ENCODE peak calls at places on chromosome 4, in six cellular contexts. One of them, this sample, is unnamed.

GRCh38 chr4:166087569-166087968 is 214.5 kb downstream of the TLL1 start:
- DNase-seq in RPMI8226: no peak
- DNase-seq in endothelial cell: no peak
- DNase-seq in NCI-H1092: no peak
- DNase-seq in astrocyte of the cerebellum: no peak
- DNase-seq in substantia nigra: no peak
- DNase-seq in this sample: no peak

GRCh38 chr4:25654031-25654970 is 1.4 kb upstream of the SLC34A2 start:
- DNase-seq in substantia nigra: no peak
- DNase-seq in astrocyte of the cerebellum: peak
- DNase-seq in endothelial cell: no peak
- DNase-seq in NCI-H1092: no peak
- DNase-seq in RPMI8226: no peak
- DNase-seq in this sample: no peak

GRCh38 chr4:130699004-130699403 is 1603.1 kb downstream of the C4orf33 start:
- DNase-seq in astrocyte of the cerebellum: no peak
- DNase-seq in RPMI8226: no peak
- DNase-seq in substantia nigra: no peak
- DNase-seq in endothelial cell: no peak
- DNase-seq in NCI-H1092: no peak
- DNase-seq in this sample: no peak

GRCh38 chr4:9983211-9983610 is 38.1 kb downstream of the SLC2A9 start:
- DNase-seq in NCI-H1092: no peak
- DNase-seq in astrocyte of the cerebellum: no peak
- DNase-seq in substantia nigra: no peak
- DNase-seq in endothelial cell: no peak
- DNase-seq in RPMI8226: no peak
- DNase-seq in this sample: no peak

GRCh38 chr4:55364691-55365346 is 18.8 kb downstream of the SRD5A3 start:
- DNase-seq in astrocyte of the cerebellum: no peak
- DNase-seq in endothelial cell: peak
- DNase-seq in RPMI8226: no peak
- DNase-seq in substantia nigra: peak
- DNase-seq in NCI-H1092: no peak
- DNase-seq in this sample: no peak

GRCh38 chr4:73450398-73451004 is 14.5 kb downstream of the AFP start:
- DNase-seq in astrocyte of the cerebellum: peak
- DNase-seq in RPMI8226: no peak
- DNase-seq in endothelial cell: no peak
- DNase-seq in substantia nigra: no peak
- DNase-seq in NCI-H1092: peak
- DNase-seq in this sample: peak

GRCh38 chr4:104066533-104066932 is 346.7 kb upstream of the TACR3 start:
- DNase-seq in endothelial cell: no peak
- DNase-seq in substantia nigra: no peak
- DNase-seq in RPMI8226: no peak
- DNase-seq in astrocyte of the cerebellum: no peak
- DNase-seq in NCI-H1092: no peak
- DNase-seq in this sample: no peak

GRCh38 chr4:73964862-73965611 is 16.8 kb downstream of the PF4 start:
- DNase-seq in astrocyte of the cerebellum: no peak
- DNase-seq in substantia nigra: no peak
- DNase-seq in RPMI8226: peak
- DNase-seq in endothelial cell: peak
- DNase-seq in NCI-H1092: no peak
- DNase-seq in this sample: no peak

GRCh38 chr4:26905172-26905571 is 44.5 kb downstream of the STIM2 start:
- DNase-seq in substantia nigra: no peak
- DNase-seq in RPMI8226: no peak
- DNase-seq in NCI-H1092: no peak
- DNase-seq in endothelial cell: no peak
- DNase-seq in astrocyte of the cerebellum: no peak
- DNase-seq in this sample: no peak

GRCh38 chr4:118936406-118936805 is 47.8 kb downstream of the SYNPO2 start:
- DNase-seq in RPMI8226: no peak
- DNase-seq in endothelial cell: no peak
- DNase-seq in NCI-H1092: no peak
- DNase-seq in astrocyte of the cerebellum: no peak
- DNase-seq in substantia nigra: no peak
- DNase-seq in this sample: no peak

GRCh38 chr4:39446842-39447573 is 11.7 kb downstream of the RPL9 start:
- DNase-seq in substantia nigra: peak
- DNase-seq in astrocyte of the cerebellum: peak
- DNase-seq in RPMI8226: no peak
- DNase-seq in endothelial cell: peak
- DNase-seq in NCI-H1092: no peak
- DNase-seq in this sample: no peak

GRCh38 chr4:156971168-156971601 is 414 bp downstream of the PDGFC start:
- DNase-seq in RPMI8226: peak
- DNase-seq in substantia nigra: peak
- DNase-seq in astrocyte of the cerebellum: no peak
- DNase-seq in NCI-H1092: no peak
- DNase-seq in endothelial cell: peak
- DNase-seq in this sample: no peak

GRCh38 chr4:18568600-18568999 is 547.0 kb upstream of the LCORL start:
- DNase-seq in astrocyte of the cerebellum: peak
- DNase-seq in substantia nigra: no peak
- DNase-seq in NCI-H1092: no peak
- DNase-seq in endothelial cell: no peak
- DNase-seq in RPMI8226: no peak
- DNase-seq in this sample: no peak

GRCh38 chr4:174757736-174758135 is 71.3 kb downstream of the GLRA3 start:
- DNase-seq in astrocyte of the cerebellum: no peak
- DNase-seq in NCI-H1092: peak
- DNase-seq in RPMI8226: no peak
- DNase-seq in endothelial cell: no peak
- DNase-seq in substantia nigra: no peak
- DNase-seq in this sample: no peak

GRCh38 chr4:22474636-22475310 is 41.1 kb downstream of the ADGRA3 start:
- DNase-seq in endothelial cell: no peak
- DNase-seq in astrocyte of the cerebellum: peak
- DNase-seq in NCI-H1092: no peak
- DNase-seq in substantia nigra: no peak
- DNase-seq in RPMI8226: no peak
- DNase-seq in this sample: peak

GRCh38 chr4:28523791-28524190 is 1663.2 kb downstream of the STIM2 start:
- DNase-seq in endothelial cell: no peak
- DNase-seq in NCI-H1092: no peak
- DNase-seq in substantia nigra: no peak
- DNase-seq in RPMI8226: no peak
- DNase-seq in astrocyte of the cerebellum: no peak
- DNase-seq in this sample: no peak

GRCh38 chr4:156553659-156554058 is 417.9 kb downstream of the PDGFC start:
- DNase-seq in astrocyte of the cerebellum: no peak
- DNase-seq in RPMI8226: no peak
- DNase-seq in substantia nigra: no peak
- DNase-seq in endothelial cell: no peak
- DNase-seq in NCI-H1092: no peak
- DNase-seq in this sample: no peak